ENCODE peak calls at places on chromosomes 13 and 19, in eight cellular contexts. U is mammary epithelial cell, T is heart right ventricle, G is HFF-Myc, R is endothelial cell, L is HFFc6, D is endodermal cell, V is stomach. W is an unnamed sample.
A peak's percentile ranks its signal among the peaks of the same experiment; 100 is the strongest.

GRCh38 chr19:30674656-30675055 is 302.5 kb downstream of the ZNF536 start:
- DNase-seq in G (no peak), L (no peak), V (no peak), D (peak; percentile 20), R (no peak), U (no peak), T (no peak), W (no peak)

GRCh38 chr13:50130686-50131051 is 115.4 kb downstream of the KCNRG start:
- DNase-seq in V (no peak), R (peak; percentile 45), G (no peak), T (peak; percentile 36), D (peak; percentile 80), U (no peak), L (no peak), W (peak; percentile 45)

GRCh38 chr13:26022538-26023292 is 29.1 kb downstream of the SHISA2 start:
- DNase-seq in V (peak; percentile 88), L (peak; percentile 84), U (peak; percentile 74), G (no peak), T (peak; percentile 77), R (no peak), D (no peak), W (peak; percentile 81)

GRCh38 chr19:23996549-23996948 is 81.9 kb downstream of the ZNF726 start:
- DNase-seq in V (no peak), U (no peak), D (peak; percentile 66), G (no peak), L (no peak), R (peak; percentile 8), T (no peak), W (no peak)

GRCh38 chr13:43023244-43023931 is at the start of gene DNAJC15:
- DNase-seq in G (peak; percentile 52), T (peak; percentile 93), U (no peak), D (peak; percentile 86), R (peak; percentile 73), L (peak; percentile 83), V (peak; percentile 78), W (peak; percentile 81)

GRCh38 chr19:12611361-12611699 is 610 bp downstream of the ZNF791 start:
- DNase-seq in G (peak; percentile 26), T (peak; percentile 86), V (peak; percentile 74), U (peak; percentile 65), R (peak; percentile 74), L (peak; percentile 77), D (peak; percentile 86), W (peak; percentile 69)

GRCh38 chr19:2189880-2190279 is 26.1 kb downstream of the DOT1L start:
- DNase-seq in L (no peak), R (no peak), G (no peak), T (no peak), U (no peak), V (no peak), D (no peak), W (no peak)

GRCh38 chr13:91280806-91281205 is 66.7 kb upstream of the MIR17HG start:
- DNase-seq in D (no peak), R (no peak), T (no peak), L (no peak), V (no peak), G (no peak), U (peak; percentile 11), W (no peak)

GRCh38 chr19:48623556-48624066 is 4.3 kb downstream of the SPHK2 start:
- DNase-seq in G (no peak), D (no peak), L (no peak), V (no peak), U (no peak), R (no peak), T (no peak), W (no peak)

GRCh38 chr19:55189424-55189823 is 9.3 kb upstream of the SYT5 start:
- DNase-seq in U (peak; percentile 100), T (peak; percentile 60), R (no peak), G (peak; percentile 86), V (no peak), D (no peak), L (peak; percentile 99), W (no peak)

GRCh38 chr19:39112338-39112890 is 13.2 kb upstream of the PAK4 start:
- DNase-seq in G (no peak), L (no peak), R (no peak), T (no peak), D (no peak), U (peak; percentile 92), V (no peak), W (no peak)

GRCh38 chr19:29724102-29724641 is 9.1 kb upstream of the C19orf12 start:
- DNase-seq in L (no peak), D (peak; percentile 77), R (peak; percentile 46), U (no peak), G (no peak), T (no peak), V (no peak), W (peak; percentile 56)

GRCh38 chr13:85148009-85148408 is 651.2 kb downstream of the SLITRK6 start:
- DNase-seq in R (no peak), G (no peak), T (no peak), D (peak; percentile 48), V (no peak), U (no peak), L (no peak), W (no peak)

GRCh38 chr13:46593403-46593802 is 40.4 kb downstream of the LRCH1 start:
- DNase-seq in G (no peak), D (no peak), U (no peak), V (no peak), R (no peak), T (no peak), L (no peak), W (no peak)

GRCh38 chr13:44093607-44094583 is 214.2 kb downstream of the LACC1 start:
- DNase-seq in L (no peak), D (no peak), U (no peak), V (no peak), G (peak; percentile 45), R (no peak), T (no peak), W (no peak)

GRCh38 chr13:40074338-40074737 is 418.9 kb downstream of the COG6 start:
- DNase-seq in U (no peak), G (no peak), V (no peak), L (no peak), R (no peak), T (no peak), D (peak; percentile 67), W (no peak)

GRCh38 chr13:113857531-113858195 is 6.2 kb downstream of the GAS6 start:
- DNase-seq in R (no peak), U (no peak), G (no peak), D (peak; percentile 52), V (peak; percentile 26), T (peak; percentile 2), L (no peak), W (no peak)

GRCh38 chr13:24041822-24042221 is 118.7 kb upstream of the SPATA13 start:
- DNase-seq in T (no peak), V (no peak), D (no peak), U (no peak), G (no peak), L (no peak), R (no peak), W (no peak)

GRCh38 chr13:76148926-76149325 is 512.8 kb downstream of the LMO7 start:
- DNase-seq in D (no peak), U (peak; percentile 39), V (no peak), L (peak; percentile 78), G (no peak), T (no peak), R (no peak), W (no peak)

GRCh38 chr13:30376426-30377311 is 45.6 kb upstream of the UBE2L5 start:
- DNase-seq in D (no peak), T (no peak), R (no peak), G (no peak), L (no peak), U (peak; percentile 9), V (peak; percentile 45), W (no peak)

GRCh38 chr19:16088985-16089846 is 12.9 kb downstream of the TPM4 start:
- DNase-seq in L (no peak), T (no peak), U (no peak), R (no peak), V (no peak), D (no peak), G (no peak), W (no peak)

GRCh38 chr19:15340086-15340485 is 7.7 kb upstream of the BRD4 start:
- DNase-seq in L (no peak), U (no peak), V (no peak), T (no peak), G (no peak), D (no peak), R (no peak), W (no peak)

GRCh38 chr13:24709186-24709913 is 29.1 kb downstream of the ATP12A start:
- DNase-seq in T (no peak), R (no peak), V (peak; percentile 27), D (no peak), L (no peak), U (no peak), G (no peak), W (no peak)

GRCh38 chr13:20192470-20193141 is at the start of gene GJB2:
- DNase-seq in U (peak; percentile 32), D (peak; percentile 69), T (no peak), R (no peak), G (no peak), L (no peak), V (peak; percentile 48), W (no peak)
- TF ChIP-seq CTCF in U (no peak), D (no peak), T (no peak), R (no peak), G (no peak), L (no peak), V (no peak), W (no peak)

GRCh38 chr13:107373551-107373950 is 805.6 kb upstream of the ARGLU1 start:
- DNase-seq in D (peak; percentile 63), L (no peak), G (no peak), V (no peak), T (no peak), U (peak; percentile 0), R (no peak), W (no peak)
- TF ChIP-seq CTCF in D (peak; percentile 83), L (peak; percentile 35), G (no peak), V (peak; percentile 44), T (peak; percentile 29), U (peak; percentile 27), R (peak; percentile 33), W (peak; percentile 51)

GRCh38 chr19:4619668-4620294 is 19.5 kb upstream of the TNFAIP8L1 start:
- DNase-seq in V (no peak), T (no peak), R (no peak), G (no peak), U (no peak), L (no peak), D (no peak), W (no peak)

GRCh38 chr19:4620675-4621074 is 18.6 kb upstream of the TNFAIP8L1 start:
- DNase-seq in L (no peak), R (no peak), D (no peak), G (no peak), U (no peak), T (no peak), V (no peak), W (no peak)

GRCh38 chr19:4624301-4624700 is 15.0 kb upstream of the TNFAIP8L1 start:
- DNase-seq in R (no peak), U (no peak), L (no peak), D (no peak), T (no peak), V (no peak), G (no peak), W (no peak)

GRCh38 chr19:4624733-4625362 is 14.5 kb upstream of the TNFAIP8L1 start:
- DNase-seq in U (peak; percentile 37), D (peak; percentile 88), R (no peak), T (no peak), G (no peak), L (no peak), V (no peak), W (no peak)

GRCh38 chr19:4622695-4623421 is 16.5 kb upstream of the TNFAIP8L1 start:
- DNase-seq in T (no peak), R (no peak), D (peak; percentile 80), G (no peak), L (no peak), V (no peak), U (no peak), W (no peak)
- TF ChIP-seq CTCF in T (no peak), R (no peak), D (peak; percentile 47), G (no peak), L (peak; percentile 36), V (no peak), U (no peak), W (no peak)

GRCh38 chr19:41161903-41162302 is 31.1 kb upstream of the CYP2S1 start:
- DNase-seq in U (no peak), G (no peak), D (peak; percentile 88), T (no peak), R (no peak), V (no peak), L (no peak), W (no peak)
- TF ChIP-seq CTCF in U (no peak), G (peak; percentile 47), D (peak; percentile 62), T (peak; percentile 11), R (no peak), V (no peak), L (peak; percentile 47), W (no peak)